ENCODE peak calls at places on chromosome 17, in seven cellular contexts. W is activated T-helper 2 cell treated with anti-CD3 and anti-CD28 coated beads, Interferon-gamma antibody, Interleukin-2, Interleukin-4, amounts not matched to agents 10 μg/mL and 5 μg/mL and 100 μg/mL, durations not matched to agents 14 hours and 24 hours and 36 hours; N is heart left ventricle; B is NCI-H1092; Z is omental fat pad; A is stimulated activated CD8-positive, alpha-beta memory T cell treated with anti-CD3 and anti-CD28 coated beads, Interleukin-7, amount 100 ng/mL, for 1 hour; V is activated gamma-delta T cell treated with Interleukin-2 at 50 U/mL for 16 hours. L is an unnamed sample.
A peak's percentile ranks its signal among the peaks of the same experiment; 100 is the strongest.

GRCh38 chr17:4810696-4811289 is 3.8 kb downstream of the PLD2 start:
- DNase-seq in A (no peak), V (no peak), W (no peak), B (no peak), Z (no peak), N (peak; percentile 39), L (no peak)

GRCh38 chr17:48500435-48501426 is 30.1 kb downstream of the HOXB1 start:
- DNase-seq in B (peak; percentile 42), Z (no peak), N (no peak), V (no peak), A (no peak), W (no peak), L (no peak)

GRCh38 chr17:61442136-61442775 is 10.0 kb upstream of the TBX4 start:
- DNase-seq in V (no peak), W (no peak), N (no peak), A (no peak), B (no peak), Z (no peak), L (no peak)

GRCh38 chr17:17570207-17570797 is 21.2 kb downstream of the PEMT start:
- DNase-seq in W (no peak), A (no peak), Z (no peak), V (no peak), N (peak; percentile 67), B (peak; percentile 52), L (peak; percentile 39)

GRCh38 chr17:79752175-79752574 is 21.4 kb downstream of the ENPP7 start:
- DNase-seq in A (no peak), Z (no peak), W (no peak), B (no peak), N (no peak), V (no peak), L (no peak)

GRCh38 chr17:28725166-28725659 is 820 bp downstream of the TLCD1 start:
- DNase-seq in B (no peak), N (no peak), Z (no peak), V (no peak), A (no peak), W (no peak), L (no peak)

GRCh38 chr17:43832976-43833829 is at the start of gene MPP3:
- DNase-seq in B (peak; percentile 57), A (no peak), W (peak; percentile 26), N (peak; percentile 82), V (peak; percentile 36), Z (no peak), L (peak; percentile 32)

GRCh38 chr17:38322156-38322779 is 21.5 kb downstream of the GPR179 start:
- DNase-seq in V (peak; percentile 74), N (peak; percentile 59), Z (peak; percentile 56), B (peak; percentile 42), W (peak; percentile 42), A (peak; percentile 51), L (peak; percentile 46)

GRCh38 chr17:1592751-1593629 is 30.4 kb upstream of the PITPNA start:
- DNase-seq in W (no peak), B (no peak), N (no peak), A (no peak), Z (no peak), V (peak; percentile 19), L (no peak)

GRCh38 chr17:82458885-82459424 is 414 bp downstream of the NARF start:
- DNase-seq in V (no peak), B (no peak), A (no peak), N (no peak), Z (no peak), W (no peak), L (no peak)

GRCh38 chr17:12821376-12821940 is 32.2 kb downstream of the ARHGAP44 start:
- DNase-seq in W (no peak), V (no peak), B (no peak), A (no peak), N (no peak), Z (no peak), L (no peak)

GRCh38 chr17:38463451-38463858 is 35.2 kb downstream of the ARHGAP23 start:
- DNase-seq in W (no peak), B (no peak), N (peak; percentile 86), V (no peak), A (no peak), Z (no peak), L (no peak)

GRCh38 chr17:7606280-7606679 is 8.4 kb downstream of the FXR2 start:
- DNase-seq in V (no peak), N (no peak), B (no peak), W (no peak), A (no peak), Z (no peak), L (no peak)

L was measured in NCI-H1694.